ENCODE peak calls at places on chromosomes 1 and 21, in ten cellular contexts. One of them, this sample, is unnamed.

GRCh38 chr1:111571987-111572386 is 47.6 kb upstream of the RAP1A start:
- DNase-seq in choroid plexus epithelial cell: peak; percentile 67
- DNase-seq in left lung: no peak
- DNase-seq in CD8-positive, alpha-beta T cell: no peak
- DNase-seq in neural progenitor cell: peak; percentile 71
- DNase-seq in BJ: no peak
- DNase-seq in LNCaP clone FGC: no peak
- DNase-seq in tibial artery: no peak
- DNase-seq in fibroblast of lung: peak; percentile 79
- DNase-seq in brain microvascular endothelial cell: peak; percentile 18
- DNase-seq in this sample: peak; percentile 83

GRCh38 chr1:41021526-41022308 is at the start of gene SLFNL1:
- DNase-seq in choroid plexus epithelial cell: peak; percentile 66
- DNase-seq in left lung: no peak
- DNase-seq in CD8-positive, alpha-beta T cell: no peak
- DNase-seq in neural progenitor cell: peak; percentile 32
- DNase-seq in BJ: no peak
- DNase-seq in LNCaP clone FGC: no peak
- DNase-seq in tibial artery: no peak
- DNase-seq in fibroblast of lung: no peak
- DNase-seq in brain microvascular endothelial cell: no peak
- DNase-seq in this sample: peak; percentile 20

GRCh38 chr1:65440322-65440864 is 19.9 kb downstream of the LEPR start:
- DNase-seq in choroid plexus epithelial cell: no peak
- DNase-seq in left lung: no peak
- DNase-seq in CD8-positive, alpha-beta T cell: no peak
- DNase-seq in neural progenitor cell: no peak
- DNase-seq in BJ: no peak
- DNase-seq in LNCaP clone FGC: no peak
- DNase-seq in tibial artery: no peak
- DNase-seq in fibroblast of lung: no peak
- DNase-seq in brain microvascular endothelial cell: no peak
- DNase-seq in this sample: no peak

GRCh38 chr1:206951318-206952105 is 5.2 kb upstream of the PIGR start:
- DNase-seq in choroid plexus epithelial cell: no peak
- DNase-seq in left lung: no peak
- DNase-seq in CD8-positive, alpha-beta T cell: no peak
- DNase-seq in neural progenitor cell: no peak
- DNase-seq in BJ: no peak
- DNase-seq in LNCaP clone FGC: no peak
- DNase-seq in tibial artery: no peak
- DNase-seq in fibroblast of lung: no peak
- DNase-seq in brain microvascular endothelial cell: no peak
- DNase-seq in this sample: no peak

GRCh38 chr21:33245289-33245918 is 15.7 kb downstream of the IFNAR2 start:
- DNase-seq in choroid plexus epithelial cell: no peak
- DNase-seq in left lung: no peak
- DNase-seq in CD8-positive, alpha-beta T cell: no peak
- DNase-seq in neural progenitor cell: peak; percentile 23
- DNase-seq in BJ: no peak
- DNase-seq in LNCaP clone FGC: no peak
- DNase-seq in tibial artery: no peak
- DNase-seq in fibroblast of lung: no peak
- DNase-seq in brain microvascular endothelial cell: no peak
- DNase-seq in this sample: no peak

GRCh38 chr1:19309123-19309813 is 2.7 kb downstream of the AKR7A2 start:
- DNase-seq in choroid plexus epithelial cell: peak; percentile 80
- DNase-seq in left lung: no peak
- DNase-seq in CD8-positive, alpha-beta T cell: no peak
- DNase-seq in neural progenitor cell: no peak
- DNase-seq in BJ: no peak
- DNase-seq in LNCaP clone FGC: no peak
- DNase-seq in tibial artery: no peak
- DNase-seq in fibroblast of lung: peak; percentile 68
- DNase-seq in brain microvascular endothelial cell: peak; percentile 79
- DNase-seq in this sample: peak; percentile 89

GRCh38 chr1:214494706-214495105 is 56.7 kb downstream of the PTPN14 start:
- DNase-seq in choroid plexus epithelial cell: peak; percentile 62
- DNase-seq in left lung: no peak
- DNase-seq in CD8-positive, alpha-beta T cell: no peak
- DNase-seq in neural progenitor cell: no peak
- DNase-seq in BJ: no peak
- DNase-seq in LNCaP clone FGC: no peak
- DNase-seq in tibial artery: no peak
- DNase-seq in fibroblast of lung: peak; percentile 88
- DNase-seq in brain microvascular endothelial cell: no peak
- DNase-seq in this sample: no peak

GRCh38 chr1:48405400-48405799 is 66.6 kb downstream of the SPATA6 start:
- DNase-seq in choroid plexus epithelial cell: no peak
- DNase-seq in left lung: no peak
- DNase-seq in CD8-positive, alpha-beta T cell: no peak
- DNase-seq in neural progenitor cell: no peak
- DNase-seq in BJ: peak; percentile 6
- DNase-seq in LNCaP clone FGC: peak; percentile 75
- DNase-seq in tibial artery: peak; percentile 40
- DNase-seq in fibroblast of lung: peak; percentile 21
- DNase-seq in brain microvascular endothelial cell: no peak
- DNase-seq in this sample: no peak

GRCh38 chr1:220813013-220813412 is 26.3 kb downstream of the MTARC1 start:
- DNase-seq in choroid plexus epithelial cell: no peak
- DNase-seq in left lung: no peak
- DNase-seq in CD8-positive, alpha-beta T cell: no peak
- DNase-seq in neural progenitor cell: no peak
- DNase-seq in BJ: no peak
- DNase-seq in LNCaP clone FGC: no peak
- DNase-seq in tibial artery: no peak
- DNase-seq in fibroblast of lung: no peak
- DNase-seq in brain microvascular endothelial cell: no peak
- DNase-seq in this sample: no peak

GRCh38 chr1:100036718-100037664 is 67.2 kb downstream of the SLC35A3 start:
- DNase-seq in choroid plexus epithelial cell: peak; percentile 43
- DNase-seq in left lung: no peak
- DNase-seq in CD8-positive, alpha-beta T cell: no peak
- DNase-seq in neural progenitor cell: peak; percentile 16
- DNase-seq in BJ: no peak
- DNase-seq in LNCaP clone FGC: no peak
- DNase-seq in tibial artery: no peak
- DNase-seq in fibroblast of lung: peak; percentile 70
- DNase-seq in brain microvascular endothelial cell: peak; percentile 56
- DNase-seq in this sample: peak; percentile 46

GRCh38 chr1:13828454-13829151 is 128.6 kb downstream of the PRDM2 start:
- DNase-seq in choroid plexus epithelial cell: peak; percentile 16
- DNase-seq in left lung: peak; percentile 75
- DNase-seq in CD8-positive, alpha-beta T cell: peak; percentile 22
- DNase-seq in neural progenitor cell: peak; percentile 59
- DNase-seq in BJ: no peak
- DNase-seq in LNCaP clone FGC: no peak
- DNase-seq in tibial artery: no peak
- DNase-seq in fibroblast of lung: no peak
- DNase-seq in brain microvascular endothelial cell: no peak
- DNase-seq in this sample: no peak

DNA sequence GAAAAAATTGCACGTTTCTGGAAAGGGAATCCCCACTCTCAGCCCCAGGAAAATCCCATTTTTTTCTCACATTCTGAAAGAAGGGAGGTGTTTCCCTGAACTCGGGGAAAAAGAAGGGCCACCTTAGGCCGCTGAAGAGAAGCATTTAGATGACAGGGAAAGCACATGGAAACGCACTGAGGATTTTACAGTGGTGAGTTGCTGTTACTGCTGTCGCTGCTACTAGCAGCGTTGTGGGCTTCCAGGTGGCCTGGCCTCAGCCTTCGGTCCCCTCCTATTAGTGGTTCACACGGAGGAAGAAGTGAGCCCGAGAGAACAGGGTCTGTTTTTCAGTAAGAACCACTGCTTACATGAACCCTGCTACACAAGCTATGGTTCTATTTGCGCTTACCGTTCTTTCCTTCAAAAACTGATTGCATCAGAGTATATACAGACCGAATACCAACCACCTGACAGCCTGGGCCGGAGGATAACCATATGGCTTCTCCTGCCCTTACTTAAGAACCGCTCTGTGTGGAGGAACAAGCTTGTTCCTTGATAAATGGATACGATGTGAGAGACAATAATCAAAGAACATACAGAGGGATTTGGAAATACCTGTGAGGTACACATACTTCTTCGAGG is 986 bp upstream of the KCNT2 start:
- DNase-seq in choroid plexus epithelial cell: no peak
- DNase-seq in left lung: no peak
- DNase-seq in CD8-positive, alpha-beta T cell: no peak
- DNase-seq in neural progenitor cell: peak; percentile 75
- DNase-seq in BJ: no peak
- DNase-seq in LNCaP clone FGC: no peak
- DNase-seq in tibial artery: peak; percentile 19
- DNase-seq in fibroblast of lung: no peak
- DNase-seq in brain microvascular endothelial cell: peak; percentile 13
- DNase-seq in this sample: peak; percentile 2
- H3K4me3 ChIP-seq in choroid plexus epithelial cell: peak overlapping the region; percentile 79
- H3K4me3 ChIP-seq in left lung: peak overlapping the region; percentile 44
- H3K4me3 ChIP-seq in CD8-positive, alpha-beta T cell: no peak overlapping the region
- H3K4me3 ChIP-seq in neural progenitor cell: peak overlapping the region; percentile 91
- H3K4me3 ChIP-seq in BJ: peak overlapping the region; percentile 62
- H3K4me3 ChIP-seq in LNCaP clone FGC: no peak overlapping the region
- H3K4me3 ChIP-seq in tibial artery: peak overlapping the region; percentile 56
- H3K4me3 ChIP-seq in fibroblast of lung: peak overlapping the region; percentile 98
- H3K4me3 ChIP-seq in brain microvascular endothelial cell: peak overlapping the region; percentile 78
- H3K4me3 ChIP-seq in this sample: peak overlapping the region; percentile 84

DNA sequence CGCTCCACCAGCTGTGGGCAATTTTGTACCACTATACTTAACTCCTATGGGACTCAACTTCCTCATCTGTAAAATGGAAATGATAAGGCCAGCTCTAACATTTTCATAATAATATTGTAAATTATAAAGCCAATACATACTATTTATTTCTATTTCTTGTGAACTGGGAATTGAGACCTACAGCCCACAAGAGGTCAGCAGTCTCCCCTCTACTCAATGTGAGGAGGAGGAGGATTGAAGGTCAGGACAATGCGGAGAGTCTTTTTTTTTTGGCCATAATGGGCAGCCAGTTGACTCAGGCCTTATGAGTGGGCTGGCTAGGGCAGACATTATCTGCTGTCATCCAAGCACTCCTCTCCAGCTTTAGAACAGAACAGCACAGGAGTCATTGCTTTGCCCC is 90.5 kb downstream of the NUF2 start:
- DNase-seq in choroid plexus epithelial cell: no peak
- DNase-seq in left lung: no peak
- DNase-seq in CD8-positive, alpha-beta T cell: no peak
- DNase-seq in neural progenitor cell: no peak
- DNase-seq in BJ: no peak
- DNase-seq in LNCaP clone FGC: no peak
- DNase-seq in tibial artery: no peak
- DNase-seq in fibroblast of lung: no peak
- DNase-seq in brain microvascular endothelial cell: no peak
- DNase-seq in this sample: no peak
- TF ChIP-seq CTCF in choroid plexus epithelial cell: no peak
- TF ChIP-seq CTCF in left lung: no peak
- TF ChIP-seq CTCF in CD8-positive, alpha-beta T cell: no peak
- TF ChIP-seq CTCF in neural progenitor cell: peak; percentile 46
- TF ChIP-seq CTCF in BJ: no peak
- TF ChIP-seq CTCF in LNCaP clone FGC: no peak
- TF ChIP-seq CTCF in tibial artery: no peak
- TF ChIP-seq CTCF in fibroblast of lung: no peak
- TF ChIP-seq CTCF in brain microvascular endothelial cell: no peak
- TF ChIP-seq CTCF in this sample: no peak

GRCh38 chr21:43289442-43289841 is 120.6 kb downstream of the CRYAA start:
- DNase-seq in choroid plexus epithelial cell: no peak
- DNase-seq in left lung: no peak
- DNase-seq in CD8-positive, alpha-beta T cell: no peak
- DNase-seq in neural progenitor cell: no peak
- DNase-seq in BJ: no peak
- DNase-seq in LNCaP clone FGC: no peak
- DNase-seq in tibial artery: no peak
- DNase-seq in fibroblast of lung: no peak
- DNase-seq in brain microvascular endothelial cell: no peak
- DNase-seq in this sample: no peak

GRCh38 chr21:43290529-43291346 is 121.9 kb downstream of the CRYAA start:
- DNase-seq in choroid plexus epithelial cell: no peak
- DNase-seq in left lung: no peak
- DNase-seq in CD8-positive, alpha-beta T cell: no peak
- DNase-seq in neural progenitor cell: peak; percentile 52
- DNase-seq in BJ: no peak
- DNase-seq in LNCaP clone FGC: no peak
- DNase-seq in tibial artery: no peak
- DNase-seq in fibroblast of lung: no peak
- DNase-seq in brain microvascular endothelial cell: no peak
- DNase-seq in this sample: no peak

GRCh38 chr21:43291347-43291950 is 122.6 kb downstream of the CRYAA start:
- DNase-seq in choroid plexus epithelial cell: no peak
- DNase-seq in left lung: no peak
- DNase-seq in CD8-positive, alpha-beta T cell: no peak
- DNase-seq in neural progenitor cell: no peak
- DNase-seq in BJ: no peak
- DNase-seq in LNCaP clone FGC: no peak
- DNase-seq in tibial artery: no peak
- DNase-seq in fibroblast of lung: no peak
- DNase-seq in brain microvascular endothelial cell: no peak
- DNase-seq in this sample: no peak

GRCh38 chr21:43287974-43288755 is 119.4 kb downstream of the CRYAA start:
- DNase-seq in choroid plexus epithelial cell: no peak
- DNase-seq in left lung: no peak
- DNase-seq in CD8-positive, alpha-beta T cell: no peak
- DNase-seq in neural progenitor cell: no peak
- DNase-seq in BJ: no peak
- DNase-seq in LNCaP clone FGC: peak; percentile 98
- DNase-seq in tibial artery: no peak
- DNase-seq in fibroblast of lung: no peak
- DNase-seq in brain microvascular endothelial cell: peak; percentile 7
- DNase-seq in this sample: no peak

GRCh38 chr21:43289966-43290365 is 121.2 kb downstream of the CRYAA start:
- DNase-seq in choroid plexus epithelial cell: no peak
- DNase-seq in left lung: no peak
- DNase-seq in CD8-positive, alpha-beta T cell: no peak
- DNase-seq in neural progenitor cell: no peak
- DNase-seq in BJ: no peak
- DNase-seq in LNCaP clone FGC: no peak
- DNase-seq in tibial artery: no peak
- DNase-seq in fibroblast of lung: no peak
- DNase-seq in brain microvascular endothelial cell: no peak
- DNase-seq in this sample: no peak
- H3K4me3 ChIP-seq in choroid plexus epithelial cell: no peak overlapping the region
- H3K4me3 ChIP-seq in left lung: no peak overlapping the region
- H3K4me3 ChIP-seq in CD8-positive, alpha-beta T cell: no peak overlapping the region
- H3K4me3 ChIP-seq in neural progenitor cell: no peak overlapping the region
- H3K4me3 ChIP-seq in BJ: no peak overlapping the region
- H3K4me3 ChIP-seq in LNCaP clone FGC: no peak overlapping the region
- H3K4me3 ChIP-seq in tibial artery: no peak overlapping the region
- H3K4me3 ChIP-seq in fibroblast of lung: no peak overlapping the region
- H3K4me3 ChIP-seq in brain microvascular endothelial cell: no peak overlapping the region
- H3K4me3 ChIP-seq in this sample: no peak overlapping the region

DNA sequence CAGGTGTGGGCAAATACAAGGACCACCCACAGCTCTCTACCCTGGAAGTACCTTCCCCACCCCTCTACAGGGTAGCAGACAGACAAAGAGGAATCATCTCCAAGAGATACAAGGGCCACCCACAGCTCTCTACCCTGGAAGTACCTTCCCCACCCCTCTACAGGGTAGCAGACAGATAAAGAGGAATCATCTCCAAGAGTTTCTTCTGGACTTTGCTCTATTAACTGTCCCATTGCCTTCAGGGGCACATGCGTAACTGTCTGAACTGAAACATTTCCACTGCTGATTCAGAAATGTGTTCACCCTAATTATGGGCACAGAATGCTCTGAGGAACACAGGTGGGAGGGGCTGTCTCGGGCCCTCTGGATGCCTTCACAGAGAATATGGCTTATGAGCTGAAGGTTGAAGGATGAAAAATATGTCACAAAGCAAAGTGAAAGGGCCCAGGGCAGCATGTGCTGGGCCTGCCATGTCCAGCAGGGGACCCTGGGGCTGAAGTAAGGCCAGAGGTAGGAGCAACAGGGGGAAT is 43.9 kb downstream of the ZNF281 start:
- DNase-seq in choroid plexus epithelial cell: no peak
- DNase-seq in left lung: no peak
- DNase-seq in CD8-positive, alpha-beta T cell: no peak
- DNase-seq in neural progenitor cell: no peak
- DNase-seq in BJ: no peak
- DNase-seq in LNCaP clone FGC: no peak
- DNase-seq in tibial artery: no peak
- DNase-seq in fibroblast of lung: no peak
- DNase-seq in brain microvascular endothelial cell: no peak
- DNase-seq in this sample: no peak
- TF ChIP-seq CTCF in choroid plexus epithelial cell: no peak
- TF ChIP-seq CTCF in left lung: no peak
- TF ChIP-seq CTCF in CD8-positive, alpha-beta T cell: no peak
- TF ChIP-seq CTCF in neural progenitor cell: peak; percentile 27
- TF ChIP-seq CTCF in BJ: peak; percentile 12
- TF ChIP-seq CTCF in LNCaP clone FGC: no peak
- TF ChIP-seq CTCF in tibial artery: no peak
- TF ChIP-seq CTCF in fibroblast of lung: no peak
- TF ChIP-seq CTCF in brain microvascular endothelial cell: peak; percentile 33
- TF ChIP-seq CTCF in this sample: no peak